ENCODE peak calls at places on chromosomes 11 and 22, in seven cellular contexts. M is psoas muscle; R is sigmoid colon; C is ovary; V is effector memory CD4-positive, alpha-beta T cell; J is upper lobe of left lung; W is Karpas-422. O is an unnamed sample.
A peak's percentile ranks its signal among the peaks of the same experiment; 100 is the strongest.

GRCh38 chr11:100823360-100823759 is 136.3 kb downstream of the ARHGAP42 start:
- DNase-seq in C (no peak), R (no peak), V (no peak), J (no peak), W (no peak), M (no peak), O (no peak)

GRCh38 chr11:113242767-113243397 is 71.5 kb upstream of the TTC12 start:
- DNase-seq in R (no peak), W (peak; percentile 71), V (no peak), M (no peak), J (no peak), C (no peak), O (no peak)

GRCh38 chr11:125890447-125891100 is 3.1 kb downstream of the HYLS1 start:
- DNase-seq in R (no peak), M (no peak), W (no peak), J (no peak), C (no peak), V (no peak), O (no peak)

GRCh38 chr22:50020606-50021005 is 8.0 kb upstream of the IL17REL start:
- DNase-seq in C (no peak), J (no peak), R (no peak), W (no peak), V (no peak), M (no peak), O (no peak)

GRCh38 chr22:46087816-46088277 is 62.5 kb upstream of the PPARA start:
- DNase-seq in C (peak; percentile 96), M (peak; percentile 96), J (peak; percentile 94), R (peak; percentile 98), W (peak; percentile 65), V (no peak), O (no peak)

GRCh38 chr11:1073261-1073724 is 1.4 kb upstream of the MUC2 start:
- DNase-seq in M (peak; percentile 76), R (peak; percentile 70), C (peak; percentile 16), V (no peak), W (no peak), J (peak; percentile 76), O (no peak)

GRCh38 chr11:87473174-87473573 is 435.4 kb downstream of the TMEM135 start:
- DNase-seq in J (no peak), C (no peak), V (no peak), R (no peak), W (no peak), M (no peak), O (no peak)

GRCh38 chr11:27087425-27087824 is 46.8 kb downstream of the BBOX1 start:
- DNase-seq in W (no peak), V (no peak), M (no peak), J (no peak), R (no peak), C (no peak), O (no peak)

GRCh38 chr11:75853971-75854370 is 39.0 kb downstream of the UVRAG start:
- DNase-seq in V (no peak), J (no peak), M (no peak), C (no peak), W (no peak), R (no peak), O (no peak)

GRCh38 chr11:11607772-11608171 is 14.0 kb downstream of the GALNT18 start:
- DNase-seq in W (no peak), M (no peak), C (no peak), R (no peak), V (no peak), J (no peak), O (no peak)

GRCh38 chr22:48939441-48940265 is 888.0 kb downstream of the BRD1 start:
- DNase-seq in C (no peak), V (no peak), M (no peak), R (peak; percentile 32), J (peak; percentile 58), W (no peak), O (no peak)

GRCh38 chr11:66192181-66192888 is 76.1 kb upstream of the RAB1B start:
- DNase-seq in C (no peak), W (no peak), R (no peak), M (no peak), J (no peak), V (no peak), O (no peak)

GRCh38 chr11:17400048-17400775 is 11.8 kb upstream of the KCNJ11 start:
- DNase-seq in V (no peak), R (no peak), C (no peak), W (peak; percentile 50), M (no peak), J (no peak), O (no peak)

GRCh38 chr11:19648321-19648720 is 64.3 kb upstream of the NAV2 start:
- DNase-seq in C (no peak), W (no peak), M (no peak), R (no peak), J (no peak), V (no peak), O (no peak)

GRCh38 chr11:119509277-119509841 is 86.4 kb upstream of the THY1 start:
- DNase-seq in C (no peak), M (no peak), R (no peak), W (no peak), J (no peak), V (no peak), O (no peak)

GRCh38 chr11:118885319-118885718 is 1.6 kb downstream of the CXCR5 start:
- DNase-seq in J (peak; percentile 65), C (no peak), W (no peak), R (no peak), V (no peak), M (peak; percentile 42), O (no peak)

GRCh38 chr11:128692750-128693578 is 908 bp upstream of the FLI1 start:
- DNase-seq in J (peak; percentile 90), V (no peak), C (no peak), R (no peak), M (peak; percentile 66), W (no peak), O (peak; percentile 40)

GRCh38 chr11:110032957-110033570 is 60.1 kb upstream of the ZC3H12C start:
- DNase-seq in M (no peak), W (no peak), V (no peak), C (no peak), J (no peak), R (no peak), O (no peak)

GRCh38 chr11:128548655-128549255 is 38.6 kb downstream of the ETS1 start:
- DNase-seq in W (peak; percentile 53), M (peak; percentile 79), J (peak; percentile 90), R (peak; percentile 90), V (no peak), C (peak; percentile 81), O (peak; percentile 24)

GRCh38 chr11:119339581-119340334 is 925 bp downstream of the C1QTNF5 start:
- DNase-seq in C (peak; percentile 74), M (peak; percentile 88), R (peak; percentile 88), V (no peak), J (peak; percentile 95), W (no peak), O (peak; percentile 26)

GRCh38 chr11:18731427-18731826 is 5.4 kb upstream of the IGSF22 start:
- DNase-seq in W (no peak), V (no peak), M (no peak), J (no peak), R (no peak), C (no peak), O (no peak)

GRCh38 chr11:2304156-2305139 is 2.6 kb downstream of the TSPAN32 start:
- DNase-seq in C (no peak), J (peak; percentile 69), V (no peak), R (peak; percentile 67), W (no peak), M (peak; percentile 43), O (no peak)

GRCh38 chr11:68463714-68464113 is 3.2 kb downstream of the PPP6R3 start:
- DNase-seq in C (no peak), R (no peak), V (no peak), W (no peak), J (no peak), M (no peak), O (no peak)
- H3K4me1 ChIP-seq in C (peaks cover 26% of the 10 kb centered on the region), R (peaks cover 79% of the 10 kb centered on the region), V (peaks cover 18% of the 10 kb centered on the region), W (peaks cover 49% of the 10 kb centered on the region), J (peaks cover 73% of the 10 kb centered on the region), M (peaks cover 66% of the 10 kb centered on the region), O (peaks cover 61% of the 10 kb centered on the region)

DNA sequence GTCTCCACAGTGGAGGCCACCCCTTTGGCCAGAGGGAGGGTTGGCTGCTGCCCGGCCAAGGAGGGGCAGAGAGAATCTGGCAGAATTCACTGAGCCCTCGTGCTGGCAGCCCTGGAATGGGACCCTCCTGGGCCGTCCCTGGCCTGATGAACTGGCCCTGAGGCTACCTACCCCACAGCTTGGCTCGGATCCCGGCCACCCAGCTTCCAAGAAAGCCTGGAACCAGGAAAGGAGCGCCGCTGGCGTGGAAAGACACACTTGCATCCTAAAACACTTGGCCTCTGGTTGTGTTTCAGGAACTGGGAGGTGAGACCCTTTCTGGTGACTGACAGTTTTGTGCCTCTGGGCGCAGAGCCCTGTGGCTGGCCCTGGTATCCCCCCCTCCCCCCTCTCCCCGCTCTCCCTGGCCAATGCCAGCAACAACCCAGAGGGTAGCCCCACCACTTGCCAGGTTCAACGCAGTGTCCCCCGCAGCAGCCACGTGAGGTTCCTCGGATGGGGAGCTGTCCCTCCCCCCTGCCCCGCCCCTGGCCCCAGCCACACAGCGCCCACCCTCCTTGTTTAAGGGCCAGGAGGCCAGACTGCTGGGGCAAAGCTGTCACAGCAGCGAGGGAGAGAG is 693 bp downstream of the NFAM1 start:
- DNase-seq in V (no peak), J (no peak), W (no peak), R (peak; percentile 73), C (no peak), M (no peak), O (no peak)
- H3K27ac ChIP-seq in V (no peak overlapping the region), J (peak overlapping the region; percentile 69), W (no peak overlapping the region), R (no peak overlapping the region), C (no peak overlapping the region), M (no peak overlapping the region), O (no peak overlapping the region)

DNA sequence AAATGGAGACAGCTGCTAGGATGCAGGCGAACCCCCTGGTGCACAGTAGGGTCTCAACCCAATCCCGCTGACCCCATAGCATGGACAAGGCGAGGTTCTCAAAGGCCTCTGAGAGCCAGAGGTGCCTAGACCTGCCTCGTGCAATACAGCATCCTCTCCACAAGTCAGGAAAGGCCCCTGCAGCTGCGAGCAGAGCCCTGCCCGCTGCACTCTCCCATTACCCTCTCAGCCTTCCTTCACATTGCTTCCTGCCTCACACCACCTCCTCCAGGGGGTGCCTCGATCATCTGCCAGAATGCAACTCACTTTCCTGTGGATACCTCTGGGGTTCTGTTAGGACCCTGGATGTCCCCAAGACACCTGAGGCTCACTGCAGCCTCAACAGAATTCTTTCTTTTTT is 42.8 kb upstream of the TCF20 start:
- DNase-seq in C (no peak), J (no peak), V (no peak), M (no peak), W (no peak), R (no peak), O (no peak)
- H3K4me1 ChIP-seq in C (no peaks in the 10 kb centered on the region), J (peaks cover 23% of the 10 kb centered on the region), V (peaks cover 26% of the 10 kb centered on the region), M (no peaks in the 10 kb centered on the region), W (peaks cover 60% of the 10 kb centered on the region), R (peaks cover 32% of the 10 kb centered on the region), O (peaks cover 93% of the 10 kb centered on the region)

GRCh38 chr11:74442601-74443000 is 24.7 kb downstream of the KCNE3 start:
- DNase-seq in M (no peak), V (no peak), W (no peak), J (no peak), C (no peak), R (no peak), O (no peak)

GRCh38 chr11:74434528-74434927 is 32.8 kb downstream of the KCNE3 start:
- DNase-seq in M (no peak), J (no peak), W (no peak), V (no peak), C (no peak), R (no peak), O (no peak)

GRCh38 chr11:74443071-74443864 is 24.1 kb downstream of the KCNE3 start:
- DNase-seq in C (no peak), V (no peak), M (no peak), J (no peak), W (no peak), R (no peak), O (no peak)

GRCh38 chr11:74438681-74439080 is 28.7 kb downstream of the KCNE3 start:
- DNase-seq in R (no peak), V (no peak), W (no peak), C (no peak), M (no peak), J (no peak), O (no peak)

GRCh38 chr11:74437441-74437840 is 29.9 kb downstream of the KCNE3 start:
- DNase-seq in C (no peak), M (no peak), R (no peak), J (no peak), W (no peak), V (no peak), O (no peak)
- H3K27ac ChIP-seq in C (no peak overlapping the region), M (no peak overlapping the region), R (no peak overlapping the region), J (no peak overlapping the region), W (no peak overlapping the region), V (no peak overlapping the region), O (no peak overlapping the region)